ENCODE peak calls at places on chromosome 5, in five cellular contexts. P is GM23338, R is GM23248, E is neural progenitor cell, G is MM.1S. Q is an unnamed sample.

GRCh38 chr5:58891971-58892343 is 309.1 kb downstream of the RAB3C start:
- DNase-seq in P (no peak), R (no peak), E (no peak), G (no peak), Q (no peak)

GRCh38 chr5:14180437-14180836 is 37.3 kb downstream of the TRIO start:
- DNase-seq in P (no peak), R (no peak), E (no peak), G (no peak), Q (no peak)

GRCh38 chr5:16467363-16468219 is 2.0 kb upstream of the ZNF622 start:
- DNase-seq in P (no peak), R (peak; percentile 89), E (no peak), G (peak; percentile 28), Q (peak; percentile 9)

GRCh38 chr5:87136096-87136495 is 131.6 kb upstream of the RASA1 start:
- DNase-seq in P (no peak), R (peak; percentile 57), E (no peak), G (no peak), Q (no peak)

GRCh38 chr5:60576425-60576824 is 123.5 kb downstream of the DEPDC1B start:
- DNase-seq in P (no peak), R (no peak), E (no peak), G (no peak), Q (peak; percentile 7)

GRCh38 chr5:76332620-76333170 is 70.4 kb upstream of the IQGAP2 start:
- DNase-seq in P (no peak), R (no peak), E (no peak), G (no peak), Q (no peak)

GRCh38 chr5:37248387-37248969 is 698 bp downstream of the CPLANE1 start:
- DNase-seq in P (peak; percentile 32), R (peak; percentile 56), E (peak; percentile 27), G (no peak), Q (no peak)

GRCh38 chr5:50808406-50808805 is 142.0 kb downstream of the PARP8 start:
- DNase-seq in P (no peak), R (no peak), E (no peak), G (no peak), Q (no peak)

GRCh38 chr5:29899583-29899982 is 1293.9 kb upstream of the CDH6 start:
- DNase-seq in P (no peak), R (no peak), E (no peak), G (no peak), Q (no peak)

GRCh38 chr5:139501376-139501775 is 18.8 kb upstream of the STING1 start:
- DNase-seq in P (no peak), R (no peak), E (no peak), G (no peak), Q (no peak)

GRCh38 chr5:178244566-178244965 is 12.0 kb upstream of the PHYKPL start:
- DNase-seq in P (no peak), R (peak; percentile 27), E (no peak), G (no peak), Q (no peak)

GRCh38 chr5:20420991-20421595 is 433.1 kb upstream of the CDH18 start:
- DNase-seq in P (peak; percentile 46), R (no peak), E (peak; percentile 25), G (no peak), Q (no peak)

GRCh38 chr5:134249469-134250379 is 23.9 kb upstream of the PPP2CA start:
- DNase-seq in P (no peak), R (peak; percentile 42), E (no peak), G (no peak), Q (no peak)

DNA sequence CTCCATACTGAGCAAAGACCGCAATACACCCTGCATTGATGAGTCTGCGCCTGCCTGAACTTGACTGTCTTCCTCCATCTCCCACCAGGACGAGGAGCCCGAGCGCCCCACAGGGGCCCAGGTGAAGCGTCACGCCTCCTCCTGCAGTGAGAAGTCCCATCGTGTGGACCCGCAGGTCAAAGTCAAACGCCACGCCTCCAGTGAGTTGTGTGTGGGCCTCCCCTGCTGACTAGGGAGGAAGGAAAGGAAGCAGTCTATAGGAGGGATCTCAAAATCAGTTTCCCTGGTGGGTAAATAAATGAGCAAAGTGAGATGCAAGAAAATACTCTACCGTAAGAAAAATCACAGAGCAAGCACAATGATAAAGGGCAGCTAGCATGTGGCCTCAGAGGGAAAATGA is 22.8 kb upstream of the GRPEL2 start:
- DNase-seq in P (peak; percentile 45), R (no peak), E (no peak), G (no peak), Q (no peak)
- H3K27ac ChIP-seq in P (no peak overlapping the region), R (no peak overlapping the region), E (no peak overlapping the region), G (no peak overlapping the region), Q (no peak overlapping the region)

DNA sequence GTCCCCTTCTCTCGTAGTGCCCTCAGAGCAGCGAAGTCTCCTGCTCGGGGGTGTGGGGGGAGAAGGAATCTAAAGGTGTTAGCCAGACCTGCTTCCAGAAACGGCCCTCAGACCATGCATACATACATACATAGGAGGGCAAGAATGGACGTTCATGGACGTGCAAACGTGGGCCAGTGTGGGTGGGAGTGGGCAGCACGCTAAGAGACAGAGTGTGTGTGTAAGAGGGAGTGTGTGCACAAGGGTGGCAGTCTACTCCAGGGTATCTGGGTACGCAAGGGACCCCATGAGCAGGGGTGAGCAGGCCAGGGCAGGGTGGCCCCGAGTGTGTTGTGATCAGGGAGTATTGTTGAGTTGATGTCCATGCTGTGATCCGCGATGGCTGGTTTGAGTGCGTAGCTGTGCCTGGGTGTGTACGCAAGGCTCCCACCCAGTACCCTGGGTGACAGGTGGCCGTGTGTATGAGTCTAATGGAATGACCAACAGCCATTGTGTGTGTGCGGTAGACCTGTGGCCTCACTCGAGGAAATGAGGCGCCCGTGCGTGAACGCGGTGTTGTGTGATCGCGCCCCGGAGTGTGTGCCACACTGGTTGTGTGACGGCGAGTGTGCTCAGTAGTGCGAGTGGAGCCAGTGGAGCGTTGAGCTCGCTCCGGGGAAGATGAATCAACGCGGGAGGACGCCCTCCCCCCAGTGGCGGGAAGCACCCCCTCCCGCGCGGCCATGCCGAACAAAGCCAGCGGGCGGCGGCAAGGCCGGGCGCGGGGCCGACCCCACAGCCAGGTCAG is 826 bp downstream of the GPRIN1 start:
- DNase-seq in P (no peak), R (peak; percentile 38), E (no peak), G (no peak), Q (peak; percentile 43)
- TF ChIP-seq EZH2phosphoT487 in P (no peak), R (no peak), E (no peak), G (no peak), Q (no peak)

GRCh38 chr5:149519624-149520023 is 31.6 kb downstream of the CSNK1A1 start:
- DNase-seq in P (no peak), R (no peak), E (no peak), G (no peak), Q (no peak)

GRCh38 chr5:149517461-149518122 is 33.6 kb downstream of the CSNK1A1 start:
- DNase-seq in P (no peak), R (peak; percentile 68), E (peak; percentile 26), G (no peak), Q (no peak)

GRCh38 chr5:149510136-149510535 is 41.1 kb downstream of the CSNK1A1 start:
- DNase-seq in P (no peak), R (no peak), E (no peak), G (no peak), Q (no peak)

DNA sequence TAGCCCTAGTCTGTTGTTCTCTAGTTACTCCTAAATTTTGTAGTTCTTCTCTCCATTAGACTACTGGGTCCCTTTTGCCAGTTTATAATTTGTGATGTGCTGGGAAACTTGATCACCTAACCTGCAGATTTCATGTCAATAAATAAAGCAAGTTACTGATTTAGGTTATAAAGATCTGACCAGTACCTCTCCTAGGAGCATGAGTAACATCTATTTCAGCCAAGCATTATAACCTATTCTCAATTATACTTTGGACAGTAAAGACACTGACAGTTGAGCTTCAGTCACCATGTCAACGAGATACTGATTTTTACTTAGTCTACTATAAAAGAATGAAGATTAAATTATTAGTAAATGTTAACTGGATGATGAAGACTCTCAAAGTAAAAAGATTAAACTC is 36.7 kb downstream of the CSNK1A1 start:
- DNase-seq in P (no peak), R (no peak), E (no peak), G (no peak), Q (no peak)
- H3K4me1 ChIP-seq in P (peaks cover 30% of the 10 kb centered on the region), R (peaks cover 57% of the 10 kb centered on the region), E (peaks cover 13% of the 10 kb centered on the region), G (no peaks in the 10 kb centered on the region), Q (no peaks in the 10 kb centered on the region)

GRCh38 chr5:127957701-127958190 is 125.8 kb upstream of the SLC12A2 start:
- DNase-seq in P (no peak), R (no peak), E (no peak), G (no peak), Q (no peak)
- H3K27ac ChIP-seq in P (no peak overlapping the region), R (no peak overlapping the region), E (no peak overlapping the region), G (no peak overlapping the region), Q (no peak overlapping the region)

DNA sequence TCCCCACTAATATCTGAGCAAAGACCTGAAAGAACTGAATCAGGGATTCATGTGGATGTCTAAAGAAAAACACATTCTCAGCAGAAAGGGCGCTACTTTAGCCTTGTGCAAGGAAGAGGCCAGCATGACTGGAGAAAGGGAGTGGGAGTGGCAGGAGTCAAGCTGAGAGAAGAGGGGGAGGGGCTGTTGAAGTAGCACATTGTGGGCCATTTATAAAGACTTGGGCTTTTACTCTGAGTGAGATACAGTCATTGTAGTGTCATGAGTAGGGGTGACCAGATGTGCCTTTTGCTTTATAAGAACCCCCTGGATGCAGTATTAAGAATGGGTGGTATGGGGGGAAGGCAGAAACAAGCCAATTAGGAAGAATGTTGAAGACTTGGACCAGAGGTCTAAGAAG is 452.8 kb downstream of the ENC1 start:
- DNase-seq in P (peak; percentile 11), R (no peak), E (peak; percentile 69), G (no peak), Q (no peak)
- TF ChIP-seq EZH2phosphoT487 in P (no peak), R (no peak), E (no peak), G (no peak), Q (no peak)

GRCh38 chr5:39199335-39199734 is 20.0 kb downstream of the FYB1 start:
- DNase-seq in P (no peak), R (peak; percentile 43), E (no peak), G (no peak), Q (no peak)
- H3K4me1 ChIP-seq in P (no peaks in the 10 kb centered on the region), R (peaks cover 30% of the 10 kb centered on the region), E (no peaks in the 10 kb centered on the region), G (peaks cover 6% of the 10 kb centered on the region), Q (no peaks in the 10 kb centered on the region)

GRCh38 chr5:127805448-127805847 is 102.3 kb downstream of the CCDC192 start:
- DNase-seq in P (no peak), R (no peak), E (no peak), G (no peak), Q (no peak)
- H3K27ac ChIP-seq in P (no peak overlapping the region), R (no peak overlapping the region), E (no peak overlapping the region), G (no peak overlapping the region), Q (no peak overlapping the region)

Q was measured in OCI-LY7.